ENCODE peak calls at places on chromosomes 6 and 20, in five cellular contexts. One of them, this sample, is unnamed.

GRCh38 chr6:157312733-157313132 is 10.6 kb downstream of the TMEM242 start:
- DNase-seq in astrocyte of the spinal cord: no peak
- DNase-seq in foreskin melanocyte: no peak
- DNase-seq in midbrain: no peak
- DNase-seq in stimulated activated naive B cell treated with anti-CD40 and anti-IgM and Interleukin-4, amounts not matched to agents 10 μg/mL and 1 μg/mL and 100 μg/mL, for 72 hours: no peak
- DNase-seq in this sample: no peak

GRCh38 chr6:149317656-149318571 is at the start of gene TAB2:
- DNase-seq in midbrain: peak
- DNase-seq in astrocyte of the spinal cord: peak
- DNase-seq in stimulated activated naive B cell treated with anti-CD40 and anti-IgM and Interleukin-4, amounts not matched to agents 10 μg/mL and 1 μg/mL and 100 μg/mL, for 72 hours: peak
- DNase-seq in foreskin melanocyte: no peak
- DNase-seq in this sample: peak

GRCh38 chr6:149129401-149130077 is 188.0 kb upstream of the TAB2 start:
- DNase-seq in astrocyte of the spinal cord: peak
- DNase-seq in foreskin melanocyte: no peak
- DNase-seq in stimulated activated naive B cell treated with anti-CD40 and anti-IgM and Interleukin-4, amounts not matched to agents 10 μg/mL and 1 μg/mL and 100 μg/mL, for 72 hours: peak
- DNase-seq in midbrain: no peak
- DNase-seq in this sample: no peak

GRCh38 chr6:15280961-15281360 is 35.1 kb downstream of the JARID2 start:
- DNase-seq in astrocyte of the spinal cord: no peak
- DNase-seq in midbrain: no peak
- DNase-seq in foreskin melanocyte: no peak
- DNase-seq in stimulated activated naive B cell treated with anti-CD40 and anti-IgM and Interleukin-4, amounts not matched to agents 10 μg/mL and 1 μg/mL and 100 μg/mL, for 72 hours: no peak
- DNase-seq in this sample: no peak

GRCh38 chr6:53378208-53378607 is 29.5 kb upstream of the ELOVL5 start:
- DNase-seq in astrocyte of the spinal cord: no peak
- DNase-seq in foreskin melanocyte: no peak
- DNase-seq in midbrain: no peak
- DNase-seq in stimulated activated naive B cell treated with anti-CD40 and anti-IgM and Interleukin-4, amounts not matched to agents 10 μg/mL and 1 μg/mL and 100 μg/mL, for 72 hours: no peak
- DNase-seq in this sample: no peak

GRCh38 chr20:57389695-57390603 is 1.2 kb upstream of the RBM38 start:
- DNase-seq in midbrain: no peak
- DNase-seq in foreskin melanocyte: no peak
- DNase-seq in stimulated activated naive B cell treated with anti-CD40 and anti-IgM and Interleukin-4, amounts not matched to agents 10 μg/mL and 1 μg/mL and 100 μg/mL, for 72 hours: peak
- DNase-seq in astrocyte of the spinal cord: no peak
- DNase-seq in this sample: no peak

GRCh38 chr6:136188492-136188891 is 61.6 kb downstream of the MTFR2 start:
- DNase-seq in midbrain: no peak
- DNase-seq in foreskin melanocyte: no peak
- DNase-seq in stimulated activated naive B cell treated with anti-CD40 and anti-IgM and Interleukin-4, amounts not matched to agents 10 μg/mL and 1 μg/mL and 100 μg/mL, for 72 hours: no peak
- DNase-seq in astrocyte of the spinal cord: no peak
- DNase-seq in this sample: no peak

GRCh38 chr6:161360505-161360904 is 86.6 kb upstream of the AGPAT4 start:
- DNase-seq in midbrain: no peak
- DNase-seq in astrocyte of the spinal cord: no peak
- DNase-seq in foreskin melanocyte: no peak
- DNase-seq in stimulated activated naive B cell treated with anti-CD40 and anti-IgM and Interleukin-4, amounts not matched to agents 10 μg/mL and 1 μg/mL and 100 μg/mL, for 72 hours: no peak
- DNase-seq in this sample: no peak

GRCh38 chr6:31586596-31586995 is 519 bp downstream of the LST1 start:
- DNase-seq in foreskin melanocyte: no peak
- DNase-seq in astrocyte of the spinal cord: no peak
- DNase-seq in stimulated activated naive B cell treated with anti-CD40 and anti-IgM and Interleukin-4, amounts not matched to agents 10 μg/mL and 1 μg/mL and 100 μg/mL, for 72 hours: no peak
- DNase-seq in midbrain: peak
- DNase-seq in this sample: no peak

GRCh38 chr20:49964964-49965780 is 17.6 kb upstream of the SNAI1 start:
- DNase-seq in astrocyte of the spinal cord: peak
- DNase-seq in midbrain: no peak
- DNase-seq in stimulated activated naive B cell treated with anti-CD40 and anti-IgM and Interleukin-4, amounts not matched to agents 10 μg/mL and 1 μg/mL and 100 μg/mL, for 72 hours: no peak
- DNase-seq in foreskin melanocyte: no peak
- DNase-seq in this sample: no peak

GRCh38 chr20:44909872-44910689 is at the start of gene PABPC1L:
- DNase-seq in midbrain: peak
- DNase-seq in astrocyte of the spinal cord: peak
- DNase-seq in stimulated activated naive B cell treated with anti-CD40 and anti-IgM and Interleukin-4, amounts not matched to agents 10 μg/mL and 1 μg/mL and 100 μg/mL, for 72 hours: peak
- DNase-seq in foreskin melanocyte: peak
- DNase-seq in this sample: peak

GRCh38 chr20:50559149-50559548 is 49.0 kb downstream of the PTPN1 start:
- DNase-seq in stimulated activated naive B cell treated with anti-CD40 and anti-IgM and Interleukin-4, amounts not matched to agents 10 μg/mL and 1 μg/mL and 100 μg/mL, for 72 hours: no peak
- DNase-seq in astrocyte of the spinal cord: no peak
- DNase-seq in midbrain: no peak
- DNase-seq in foreskin melanocyte: no peak
- DNase-seq in this sample: no peak

GRCh38 chr6:56334937-56335336 is 87.6 kb upstream of the COL21A1 start:
- DNase-seq in midbrain: no peak
- DNase-seq in foreskin melanocyte: no peak
- DNase-seq in astrocyte of the spinal cord: peak
- DNase-seq in stimulated activated naive B cell treated with anti-CD40 and anti-IgM and Interleukin-4, amounts not matched to agents 10 μg/mL and 1 μg/mL and 100 μg/mL, for 72 hours: no peak
- DNase-seq in this sample: no peak

GRCh38 chr6:39834278-39834677 is 42.1 kb downstream of the DAAM2 start:
- DNase-seq in midbrain: peak
- DNase-seq in stimulated activated naive B cell treated with anti-CD40 and anti-IgM and Interleukin-4, amounts not matched to agents 10 μg/mL and 1 μg/mL and 100 μg/mL, for 72 hours: no peak
- DNase-seq in astrocyte of the spinal cord: no peak
- DNase-seq in foreskin melanocyte: no peak
- DNase-seq in this sample: peak

GRCh38 chr20:23143098-23143497 is 57.0 kb upstream of the CD93 start:
- DNase-seq in stimulated activated naive B cell treated with anti-CD40 and anti-IgM and Interleukin-4, amounts not matched to agents 10 μg/mL and 1 μg/mL and 100 μg/mL, for 72 hours: no peak
- DNase-seq in foreskin melanocyte: peak
- DNase-seq in midbrain: no peak
- DNase-seq in astrocyte of the spinal cord: peak
- DNase-seq in this sample: no peak

GRCh38 chr20:51497542-51498467 is 44.7 kb downstream of the NFATC2 start:
- DNase-seq in stimulated activated naive B cell treated with anti-CD40 and anti-IgM and Interleukin-4, amounts not matched to agents 10 μg/mL and 1 μg/mL and 100 μg/mL, for 72 hours: peak
- DNase-seq in foreskin melanocyte: peak
- DNase-seq in midbrain: no peak
- DNase-seq in astrocyte of the spinal cord: no peak
- DNase-seq in this sample: peak

GRCh38 chr20:41314386-41314785 is 3.1 kb downstream of the ZHX3 start:
- DNase-seq in foreskin melanocyte: no peak
- DNase-seq in stimulated activated naive B cell treated with anti-CD40 and anti-IgM and Interleukin-4, amounts not matched to agents 10 μg/mL and 1 μg/mL and 100 μg/mL, for 72 hours: no peak
- DNase-seq in astrocyte of the spinal cord: no peak
- DNase-seq in midbrain: peak
- DNase-seq in this sample: no peak

GRCh38 chr20:44696315-44696714 is 18.9 kb upstream of the CCN5 start:
- DNase-seq in stimulated activated naive B cell treated with anti-CD40 and anti-IgM and Interleukin-4, amounts not matched to agents 10 μg/mL and 1 μg/mL and 100 μg/mL, for 72 hours: no peak
- DNase-seq in midbrain: no peak
- DNase-seq in foreskin melanocyte: no peak
- DNase-seq in astrocyte of the spinal cord: no peak
- DNase-seq in this sample: no peak

GRCh38 chr6:3906191-3907019 is 57.2 kb downstream of the FAM50B start:
- DNase-seq in foreskin melanocyte: no peak
- DNase-seq in midbrain: no peak
- DNase-seq in stimulated activated naive B cell treated with anti-CD40 and anti-IgM and Interleukin-4, amounts not matched to agents 10 μg/mL and 1 μg/mL and 100 μg/mL, for 72 hours: no peak
- DNase-seq in astrocyte of the spinal cord: no peak
- DNase-seq in this sample: no peak

GRCh38 chr6:52964318-52964717 is 30.8 kb downstream of the GSTA4 start:
- DNase-seq in foreskin melanocyte: peak
- DNase-seq in stimulated activated naive B cell treated with anti-CD40 and anti-IgM and Interleukin-4, amounts not matched to agents 10 μg/mL and 1 μg/mL and 100 μg/mL, for 72 hours: no peak
- DNase-seq in midbrain: no peak
- DNase-seq in astrocyte of the spinal cord: no peak
- DNase-seq in this sample: no peak

GRCh38 chr6:70599187-70599586 is 32.5 kb downstream of the SDHAF4 start:
- DNase-seq in foreskin melanocyte: no peak
- DNase-seq in midbrain: no peak
- DNase-seq in stimulated activated naive B cell treated with anti-CD40 and anti-IgM and Interleukin-4, amounts not matched to agents 10 μg/mL and 1 μg/mL and 100 μg/mL, for 72 hours: no peak
- DNase-seq in astrocyte of the spinal cord: no peak
- DNase-seq in this sample: no peak

GRCh38 chr6:79070206-79070825 is 7.7 kb downstream of the PHIP start:
- DNase-seq in midbrain: no peak
- DNase-seq in astrocyte of the spinal cord: peak
- DNase-seq in stimulated activated naive B cell treated with anti-CD40 and anti-IgM and Interleukin-4, amounts not matched to agents 10 μg/mL and 1 μg/mL and 100 μg/mL, for 72 hours: no peak
- DNase-seq in foreskin melanocyte: peak
- DNase-seq in this sample: no peak

GRCh38 chr6:149895702-149896310 is 2.1 kb downstream of the RAET1E start:
- DNase-seq in midbrain: no peak
- DNase-seq in astrocyte of the spinal cord: peak
- DNase-seq in stimulated activated naive B cell treated with anti-CD40 and anti-IgM and Interleukin-4, amounts not matched to agents 10 μg/mL and 1 μg/mL and 100 μg/mL, for 72 hours: no peak
- DNase-seq in foreskin melanocyte: no peak
- DNase-seq in this sample: no peak

GRCh38 chr6:125834347-125834746 is 43.6 kb downstream of the NCOA7 start:
- DNase-seq in stimulated activated naive B cell treated with anti-CD40 and anti-IgM and Interleukin-4, amounts not matched to agents 10 μg/mL and 1 μg/mL and 100 μg/mL, for 72 hours: no peak
- DNase-seq in astrocyte of the spinal cord: no peak
- DNase-seq in foreskin melanocyte: no peak
- DNase-seq in midbrain: no peak
- DNase-seq in this sample: no peak

GRCh38 chr6:158852312-158853071 is 33.3 kb upstream of the EZR start:
- DNase-seq in stimulated activated naive B cell treated with anti-CD40 and anti-IgM and Interleukin-4, amounts not matched to agents 10 μg/mL and 1 μg/mL and 100 μg/mL, for 72 hours: no peak
- DNase-seq in midbrain: no peak
- DNase-seq in astrocyte of the spinal cord: no peak
- DNase-seq in foreskin melanocyte: peak
- DNase-seq in this sample: no peak

GRCh38 chr6:50825375-50826036 is 6.8 kb downstream of the TFAP2B start:
- DNase-seq in foreskin melanocyte: no peak
- DNase-seq in astrocyte of the spinal cord: no peak
- DNase-seq in stimulated activated naive B cell treated with anti-CD40 and anti-IgM and Interleukin-4, amounts not matched to agents 10 μg/mL and 1 μg/mL and 100 μg/mL, for 72 hours: no peak
- DNase-seq in midbrain: no peak
- DNase-seq in this sample: no peak

GRCh38 chr6:170405311-170405975 is 98.9 kb downstream of the FAM120B start:
- DNase-seq in astrocyte of the spinal cord: peak
- DNase-seq in foreskin melanocyte: peak
- DNase-seq in stimulated activated naive B cell treated with anti-CD40 and anti-IgM and Interleukin-4, amounts not matched to agents 10 μg/mL and 1 μg/mL and 100 μg/mL, for 72 hours: no peak
- DNase-seq in midbrain: no peak
- DNase-seq in this sample: no peak

GRCh38 chr20:11072982-11073381 is 399.2 kb upstream of the JAG1 start:
- DNase-seq in foreskin melanocyte: no peak
- DNase-seq in astrocyte of the spinal cord: no peak
- DNase-seq in stimulated activated naive B cell treated with anti-CD40 and anti-IgM and Interleukin-4, amounts not matched to agents 10 μg/mL and 1 μg/mL and 100 μg/mL, for 72 hours: no peak
- DNase-seq in midbrain: no peak
- DNase-seq in this sample: no peak

GRCh38 chr6:145529582-145529981 is 205.7 kb downstream of the EPM2A start:
- DNase-seq in midbrain: no peak
- DNase-seq in foreskin melanocyte: peak
- DNase-seq in stimulated activated naive B cell treated with anti-CD40 and anti-IgM and Interleukin-4, amounts not matched to agents 10 μg/mL and 1 μg/mL and 100 μg/mL, for 72 hours: no peak
- DNase-seq in astrocyte of the spinal cord: no peak
- DNase-seq in this sample: no peak

GRCh38 chr6:145213614-145214013 is 521.7 kb downstream of the EPM2A start:
- DNase-seq in midbrain: no peak
- DNase-seq in stimulated activated naive B cell treated with anti-CD40 and anti-IgM and Interleukin-4, amounts not matched to agents 10 μg/mL and 1 μg/mL and 100 μg/mL, for 72 hours: no peak
- DNase-seq in astrocyte of the spinal cord: no peak
- DNase-seq in foreskin melanocyte: no peak
- DNase-seq in this sample: no peak

GRCh38 chr6:147949981-147950622 is 392.5 kb upstream of the SASH1 start:
- DNase-seq in foreskin melanocyte: no peak
- DNase-seq in midbrain: no peak
- DNase-seq in stimulated activated naive B cell treated with anti-CD40 and anti-IgM and Interleukin-4, amounts not matched to agents 10 μg/mL and 1 μg/mL and 100 μg/mL, for 72 hours: no peak
- DNase-seq in astrocyte of the spinal cord: peak
- DNase-seq in this sample: no peak

GRCh38 chr20:24948939-24949679 is at the start of gene CST7:
- DNase-seq in foreskin melanocyte: no peak
- DNase-seq in astrocyte of the spinal cord: no peak
- DNase-seq in stimulated activated naive B cell treated with anti-CD40 and anti-IgM and Interleukin-4, amounts not matched to agents 10 μg/mL and 1 μg/mL and 100 μg/mL, for 72 hours: peak
- DNase-seq in midbrain: no peak
- DNase-seq in this sample: no peak

GRCh38 chr20:10635476-10636208 is 38.2 kb downstream of the JAG1 start:
- DNase-seq in foreskin melanocyte: no peak
- DNase-seq in stimulated activated naive B cell treated with anti-CD40 and anti-IgM and Interleukin-4, amounts not matched to agents 10 μg/mL and 1 μg/mL and 100 μg/mL, for 72 hours: no peak
- DNase-seq in astrocyte of the spinal cord: no peak
- DNase-seq in midbrain: no peak
- DNase-seq in this sample: no peak

GRCh38 chr6:136956590-136957573 is 34.8 kb downstream of the SLC35D3 start:
- DNase-seq in midbrain: no peak
- DNase-seq in astrocyte of the spinal cord: no peak
- DNase-seq in foreskin melanocyte: no peak
- DNase-seq in stimulated activated naive B cell treated with anti-CD40 and anti-IgM and Interleukin-4, amounts not matched to agents 10 μg/mL and 1 μg/mL and 100 μg/mL, for 72 hours: no peak
- DNase-seq in this sample: no peak

GRCh38 chr6:47132724-47133123 is 90.6 kb upstream of the ADGRF1 start:
- DNase-seq in astrocyte of the spinal cord: no peak
- DNase-seq in foreskin melanocyte: no peak
- DNase-seq in stimulated activated naive B cell treated with anti-CD40 and anti-IgM and Interleukin-4, amounts not matched to agents 10 μg/mL and 1 μg/mL and 100 μg/mL, for 72 hours: no peak
- DNase-seq in midbrain: no peak
- DNase-seq in this sample: no peak

GRCh38 chr20:9035129-9035528 is 33.8 kb upstream of the PLCB4 start:
- DNase-seq in midbrain: no peak
- DNase-seq in astrocyte of the spinal cord: peak
- DNase-seq in stimulated activated naive B cell treated with anti-CD40 and anti-IgM and Interleukin-4, amounts not matched to agents 10 μg/mL and 1 μg/mL and 100 μg/mL, for 72 hours: no peak
- DNase-seq in foreskin melanocyte: no peak
- DNase-seq in this sample: no peak

GRCh38 chr6:41560440-41561192 is 14.4 kb downstream of the FOXP4 start:
- DNase-seq in midbrain: no peak
- DNase-seq in foreskin melanocyte: peak
- DNase-seq in astrocyte of the spinal cord: peak
- DNase-seq in stimulated activated naive B cell treated with anti-CD40 and anti-IgM and Interleukin-4, amounts not matched to agents 10 μg/mL and 1 μg/mL and 100 μg/mL, for 72 hours: peak
- DNase-seq in this sample: no peak